ENCODE peak calls at places on chromosome 11, in nine cellular contexts. One of them, this sample, is unnamed.

GRCh38 chr11:119377961-119378667 is 3.4 kb downstream of the USP2 start:
- DNase-seq in PC-3: no peak
- DNase-seq in foreskin fibroblast: no peak
- DNase-seq in fibroblast of mammary gland: no peak
- DNase-seq in heart left ventricle: peak
- DNase-seq in mammary epithelial cell: no peak
- DNase-seq in transverse colon: no peak
- DNase-seq in colonic mucosa: no peak
- DNase-seq in HL-60: no peak
- DNase-seq in this sample: no peak

GRCh38 chr11:68687986-68688385 is 3.6 kb downstream of the GAL start:
- DNase-seq in PC-3: no peak
- DNase-seq in foreskin fibroblast: no peak
- DNase-seq in fibroblast of mammary gland: no peak
- DNase-seq in heart left ventricle: no peak
- DNase-seq in mammary epithelial cell: no peak
- DNase-seq in transverse colon: no peak
- DNase-seq in colonic mucosa: no peak
- DNase-seq in HL-60: no peak
- DNase-seq in this sample: no peak

GRCh38 chr11:125147280-125147679 is 17.3 kb upstream of the PKNOX2 start:
- DNase-seq in PC-3: no peak
- DNase-seq in foreskin fibroblast: no peak
- DNase-seq in fibroblast of mammary gland: no peak
- DNase-seq in heart left ventricle: no peak
- DNase-seq in mammary epithelial cell: no peak
- DNase-seq in transverse colon: no peak
- DNase-seq in colonic mucosa: no peak
- DNase-seq in HL-60: no peak
- DNase-seq in this sample: no peak

GRCh38 chr11:75014129-75014528 is 25.4 kb downstream of the NEU3 start:
- DNase-seq in PC-3: peak
- DNase-seq in foreskin fibroblast: peak
- DNase-seq in fibroblast of mammary gland: peak
- DNase-seq in heart left ventricle: peak
- DNase-seq in mammary epithelial cell: peak
- DNase-seq in transverse colon: no peak
- DNase-seq in colonic mucosa: no peak
- DNase-seq in HL-60: no peak
- DNase-seq in this sample: peak

GRCh38 chr11:114972105-114972504 is 293.8 kb downstream of the NXPE2 start:
- DNase-seq in PC-3: no peak
- DNase-seq in foreskin fibroblast: no peak
- DNase-seq in fibroblast of mammary gland: no peak
- DNase-seq in heart left ventricle: no peak
- DNase-seq in mammary epithelial cell: no peak
- DNase-seq in transverse colon: no peak
- DNase-seq in colonic mucosa: no peak
- DNase-seq in HL-60: no peak
- DNase-seq in this sample: no peak

GRCh38 chr11:1863352-1864215 is 10.7 kb downstream of the LSP1 start:
- DNase-seq in PC-3: peak
- DNase-seq in foreskin fibroblast: peak
- DNase-seq in fibroblast of mammary gland: peak
- DNase-seq in heart left ventricle: peak
- DNase-seq in mammary epithelial cell: peak
- DNase-seq in transverse colon: peak
- DNase-seq in colonic mucosa: peak
- DNase-seq in HL-60: no peak
- DNase-seq in this sample: peak

GRCh38 chr11:26493616-26494015 is 78.4 kb downstream of the MUC15 start:
- DNase-seq in PC-3: no peak
- DNase-seq in foreskin fibroblast: no peak
- DNase-seq in fibroblast of mammary gland: no peak
- DNase-seq in heart left ventricle: no peak
- DNase-seq in mammary epithelial cell: no peak
- DNase-seq in transverse colon: no peak
- DNase-seq in colonic mucosa: no peak
- DNase-seq in HL-60: no peak
- DNase-seq in this sample: no peak

GRCh38 chr11:27770576-27770975 is 70.3 kb upstream of the BDNF start:
- DNase-seq in PC-3: peak
- DNase-seq in foreskin fibroblast: no peak
- DNase-seq in fibroblast of mammary gland: no peak
- DNase-seq in heart left ventricle: no peak
- DNase-seq in mammary epithelial cell: peak
- DNase-seq in transverse colon: no peak
- DNase-seq in colonic mucosa: no peak
- DNase-seq in HL-60: no peak
- DNase-seq in this sample: peak

GRCh38 chr11:6214530-6214929 is 9.2 kb downstream of the C11orf42 start:
- DNase-seq in PC-3: no peak
- DNase-seq in foreskin fibroblast: no peak
- DNase-seq in fibroblast of mammary gland: no peak
- DNase-seq in heart left ventricle: no peak
- DNase-seq in mammary epithelial cell: no peak
- DNase-seq in transverse colon: no peak
- DNase-seq in colonic mucosa: no peak
- DNase-seq in HL-60: no peak
- DNase-seq in this sample: no peak

DNA sequence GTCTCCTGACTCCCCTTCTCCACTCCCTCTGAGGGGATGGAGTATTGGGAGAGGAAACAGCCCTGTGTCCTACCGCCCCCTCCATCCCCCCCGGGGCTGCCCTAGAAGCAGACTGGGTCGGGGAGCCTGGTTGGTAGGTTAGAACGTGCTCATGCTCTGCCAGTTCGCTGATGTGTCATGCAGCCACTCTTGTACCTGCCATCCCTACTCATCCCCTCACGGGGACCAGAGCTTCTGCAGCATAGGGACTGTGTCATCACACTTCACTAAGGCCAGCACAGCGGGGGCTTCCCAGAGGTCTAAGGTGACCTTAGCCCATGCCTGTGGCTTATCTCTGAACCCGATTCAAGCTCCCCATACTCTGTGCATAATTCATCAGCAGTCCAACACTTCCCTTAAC is 4.7 kb downstream of the KCNJ1 start:
- DNase-seq in PC-3: no peak
- DNase-seq in foreskin fibroblast: no peak
- DNase-seq in fibroblast of mammary gland: no peak
- DNase-seq in heart left ventricle: no peak
- DNase-seq in mammary epithelial cell: no peak
- DNase-seq in transverse colon: no peak
- DNase-seq in colonic mucosa: no peak
- DNase-seq in HL-60: no peak
- DNase-seq in this sample: no peak
- TF ChIP-seq CTCF in PC-3: no peak
- TF ChIP-seq CTCF in foreskin fibroblast: no peak
- TF ChIP-seq CTCF in fibroblast of mammary gland: no peak
- TF ChIP-seq CTCF in heart left ventricle: no peak
- TF ChIP-seq CTCF in mammary epithelial cell: no peak
- TF ChIP-seq CTCF in transverse colon: no peak
- TF ChIP-seq CTCF in colonic mucosa: no peak
- TF ChIP-seq CTCF in HL-60: no peak
- TF ChIP-seq CTCF in this sample: no peak

GRCh38 chr11:65417702-65418430 is 4.7 kb upstream of the NEAT1 start:
- DNase-seq in PC-3: peak
- DNase-seq in foreskin fibroblast: peak
- DNase-seq in fibroblast of mammary gland: peak
- DNase-seq in heart left ventricle: peak
- DNase-seq in mammary epithelial cell: peak
- DNase-seq in transverse colon: peak
- DNase-seq in colonic mucosa: no peak
- DNase-seq in HL-60: peak
- DNase-seq in this sample: peak
- H3K4me3 ChIP-seq in PC-3: no peak
- H3K4me3 ChIP-seq in foreskin fibroblast: peak
- H3K4me3 ChIP-seq in fibroblast of mammary gland: no peak
- H3K4me3 ChIP-seq in heart left ventricle: peak
- H3K4me3 ChIP-seq in mammary epithelial cell: no peak
- H3K4me3 ChIP-seq in transverse colon: peak
- H3K4me3 ChIP-seq in colonic mucosa: peak
- H3K4me3 ChIP-seq in HL-60: peak
- H3K4me3 ChIP-seq in this sample: no peak

GRCh38 chr11:83195176-83195531 is 1.6 kb downstream of the ANKRD42 start:
- DNase-seq in PC-3: peak
- DNase-seq in foreskin fibroblast: no peak
- DNase-seq in fibroblast of mammary gland: no peak
- DNase-seq in heart left ventricle: no peak
- DNase-seq in mammary epithelial cell: no peak
- DNase-seq in transverse colon: no peak
- DNase-seq in colonic mucosa: no peak
- DNase-seq in HL-60: no peak
- DNase-seq in this sample: no peak

GRCh38 chr11:83191986-83192385 is 1.5 kb upstream of the ANKRD42 start:
- DNase-seq in PC-3: no peak
- DNase-seq in foreskin fibroblast: no peak
- DNase-seq in fibroblast of mammary gland: no peak
- DNase-seq in heart left ventricle: no peak
- DNase-seq in mammary epithelial cell: no peak
- DNase-seq in transverse colon: no peak
- DNase-seq in colonic mucosa: no peak
- DNase-seq in HL-60: no peak
- DNase-seq in this sample: no peak

GRCh38 chr11:83192846-83193245 is 666 bp upstream of the ANKRD42 start:
- DNase-seq in PC-3: no peak
- DNase-seq in foreskin fibroblast: no peak
- DNase-seq in fibroblast of mammary gland: no peak
- DNase-seq in heart left ventricle: no peak
- DNase-seq in mammary epithelial cell: no peak
- DNase-seq in transverse colon: no peak
- DNase-seq in colonic mucosa: no peak
- DNase-seq in HL-60: no peak
- DNase-seq in this sample: peak

GRCh38 chr11:83194284-83195175 is 1.0 kb downstream of the ANKRD42 start:
- DNase-seq in PC-3: peak
- DNase-seq in foreskin fibroblast: peak
- DNase-seq in fibroblast of mammary gland: peak
- DNase-seq in heart left ventricle: peak
- DNase-seq in mammary epithelial cell: peak
- DNase-seq in transverse colon: peak
- DNase-seq in colonic mucosa: peak
- DNase-seq in HL-60: peak
- DNase-seq in this sample: peak

DNA sequence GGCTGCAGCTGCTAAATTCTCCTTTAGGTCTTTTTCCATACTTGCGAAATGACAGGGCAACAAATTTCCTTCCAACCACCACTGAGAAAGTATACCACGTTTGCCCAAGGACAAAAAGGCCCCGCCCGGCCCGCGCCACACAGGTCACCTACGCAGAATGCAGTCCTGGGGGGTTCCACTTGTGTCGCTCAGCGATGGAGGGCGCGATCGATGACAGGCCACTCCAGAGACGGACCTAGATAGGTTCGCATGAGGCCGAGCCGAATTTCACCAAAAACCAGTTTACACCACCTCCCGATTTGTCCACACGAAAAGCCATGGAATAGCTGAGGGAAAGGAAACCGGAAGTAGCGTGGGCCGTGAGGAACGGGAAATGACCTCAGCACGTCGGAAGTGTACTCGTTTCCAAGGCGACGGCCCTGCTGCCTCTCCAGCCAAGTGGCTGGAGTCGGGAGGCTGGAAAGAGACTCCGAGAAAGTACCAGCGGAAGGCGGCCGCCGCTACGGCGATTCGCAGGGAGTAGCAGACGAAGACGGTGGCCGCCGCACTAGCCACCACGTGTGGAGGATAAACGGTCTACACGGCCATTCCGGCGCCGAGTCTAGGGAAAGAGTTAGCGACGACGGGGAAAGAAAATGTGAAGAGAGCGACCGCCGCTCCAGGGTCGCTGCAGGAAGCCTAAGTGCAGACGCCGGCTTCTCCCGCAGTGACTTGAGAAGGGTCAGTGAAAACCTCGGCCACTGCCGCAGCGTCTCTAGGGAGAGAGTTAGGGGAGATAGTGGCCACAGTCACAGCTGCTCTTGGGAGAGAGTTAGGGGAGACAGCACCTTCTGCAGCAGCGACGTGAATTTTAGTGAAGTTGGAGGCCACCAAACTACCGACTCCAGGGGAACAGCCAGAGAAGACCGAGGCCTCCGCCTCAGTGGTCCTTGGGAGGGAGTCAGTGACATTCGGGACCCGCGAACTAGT is at the start of gene ANKRD42:
- DNase-seq in PC-3: peak
- DNase-seq in foreskin fibroblast: peak
- DNase-seq in fibroblast of mammary gland: peak
- DNase-seq in heart left ventricle: peak
- DNase-seq in mammary epithelial cell: peak
- DNase-seq in transverse colon: peak
- DNase-seq in colonic mucosa: peak
- DNase-seq in HL-60: peak
- DNase-seq in this sample: peak
- TF ChIP-seq CTCF in PC-3: no peak
- TF ChIP-seq CTCF in foreskin fibroblast: no peak
- TF ChIP-seq CTCF in fibroblast of mammary gland: no peak
- TF ChIP-seq CTCF in heart left ventricle: no peak
- TF ChIP-seq CTCF in mammary epithelial cell: peak
- TF ChIP-seq CTCF in transverse colon: no peak
- TF ChIP-seq CTCF in colonic mucosa: no peak
- TF ChIP-seq CTCF in HL-60: no peak
- TF ChIP-seq CTCF in this sample: no peak

GRCh38 chr11:121930004-121930965 is 185.7 kb downstream of the BLID start:
- DNase-seq in PC-3: no peak
- DNase-seq in foreskin fibroblast: peak
- DNase-seq in fibroblast of mammary gland: peak
- DNase-seq in heart left ventricle: peak
- DNase-seq in mammary epithelial cell: no peak
- DNase-seq in transverse colon: no peak
- DNase-seq in colonic mucosa: no peak
- DNase-seq in HL-60: no peak
- DNase-seq in this sample: no peak
- H3K4me3 ChIP-seq in PC-3: no peak
- H3K4me3 ChIP-seq in foreskin fibroblast: peak
- H3K4me3 ChIP-seq in fibroblast of mammary gland: peak
- H3K4me3 ChIP-seq in heart left ventricle: peak
- H3K4me3 ChIP-seq in mammary epithelial cell: no peak
- H3K4me3 ChIP-seq in transverse colon: peak
- H3K4me3 ChIP-seq in colonic mucosa: no peak
- H3K4me3 ChIP-seq in HL-60: no peak
- H3K4me3 ChIP-seq in this sample: no peak

This sample was measured in epithelial cell of esophagus.